ENCODE peak calls at places on chromosomes 3 and 15, in nine cellular contexts. B is tibial nerve, E is fibroblast of lung, U is GM12878, M is PC-3, Q is transverse colon, I is Peyer's patch, V is cardiac muscle cell, A is right lobe of liver. F is an unnamed sample. For H3K27me3, the result is how much of the 10 kb centered on the place peaks cover.

GRCh38 chr15:92840149-92840548 is 60.0 kb upstream of the CHD2 start:
- DNase-seq in Q (no peak), M (peak), U (no peak), V (no peak), I (no peak), B (no peak), E (no peak), A (no peak), F (no peak)

GRCh38 chr15:42036991-42037390 is 16.1 kb upstream of the PLA2G4E start:
- DNase-seq in M (no peak), B (no peak), Q (no peak), U (no peak), I (no peak), E (no peak), V (no peak), A (no peak), F (no peak)

GRCh38 chr3:14263317-14264005 is 84.8 kb downstream of the LSM3 start:
- DNase-seq in U (no peak), I (no peak), M (no peak), B (no peak), E (no peak), Q (no peak), A (no peak), V (no peak), F (peak)

GRCh38 chr15:83092309-83092976 is 15.0 kb upstream of the TM6SF1 start:
- DNase-seq in I (peak), V (peak), A (no peak), M (peak), B (no peak), Q (peak), U (no peak), E (peak), F (no peak)

GRCh38 chr3:56939759-56940323 is 120.6 kb upstream of the SPATA12 start:
- DNase-seq in M (no peak), V (no peak), Q (no peak), E (no peak), B (no peak), I (no peak), U (no peak), A (no peak), F (no peak)

GRCh38 chr15:41401904-41402267 is 410 bp downstream of the NDUFAF1 start:
- DNase-seq in I (no peak), V (no peak), B (no peak), Q (no peak), U (no peak), E (no peak), M (no peak), A (no peak), F (no peak)

GRCh38 chr3:190519886-190520285 is 6.0 kb downstream of the IL1RAP start:
- DNase-seq in B (no peak), E (peak), A (no peak), V (no peak), M (peak), Q (no peak), I (no peak), U (no peak), F (no peak)

GRCh38 chr3:14117468-14118399 is 6.9 kb downstream of the CHCHD4 start:
- DNase-seq in U (no peak), E (no peak), I (no peak), A (no peak), M (no peak), Q (no peak), B (no peak), V (no peak), F (no peak)

GRCh38 chr3:124467980-124468902 is 262.0 kb upstream of the UMPS start:
- DNase-seq in A (peak), Q (peak), V (peak), U (no peak), M (peak), E (peak), I (no peak), B (no peak), F (no peak)

GRCh38 chr3:3618624-3619023 is 180.6 kb upstream of the LRRN1 start:
- DNase-seq in B (no peak), U (no peak), M (no peak), Q (no peak), A (no peak), I (no peak), E (peak), V (no peak), F (no peak)

GRCh38 chr3:128496602-128497304 is 3.8 kb upstream of the GATA2 start:
- DNase-seq in B (no peak), A (peak), U (no peak), M (no peak), E (peak), V (peak), I (no peak), Q (no peak), F (no peak)

GRCh38 chr15:72179950-72180581 is 17.5 kb downstream of the GRAMD2A start:
- DNase-seq in M (no peak), A (no peak), I (no peak), E (no peak), B (peak), V (peak), U (no peak), Q (no peak), F (no peak)

GRCh38 chr15:49301562-49301961 is 121.5 kb upstream of the FGF7 start:
- DNase-seq in Q (no peak), M (peak), I (no peak), V (peak), B (no peak), E (peak), U (no peak), A (no peak), F (no peak)

GRCh38 chr3:28745904-28746617 is 397.4 kb upstream of the AZI2 start:
- DNase-seq in E (peak), U (no peak), I (no peak), V (peak), B (no peak), Q (no peak), M (no peak), A (no peak), F (no peak)

GRCh38 chr3:50630916-50631315 is 14.0 kb downstream of the MAPKAPK3 start:
- DNase-seq in M (peak), V (no peak), I (no peak), A (no peak), U (no peak), Q (no peak), B (no peak), E (peak), F (no peak)

GRCh38 chr3:21995079-21995607 is 244.1 kb upstream of the ZNF385D start:
- DNase-seq in E (no peak), I (no peak), M (no peak), V (no peak), U (no peak), Q (no peak), B (no peak), A (no peak), F (no peak)

GRCh38 chr15:48336940-48337339 is 5.7 kb downstream of the DUT start:
- DNase-seq in U (no peak), B (no peak), I (no peak), E (peak), A (no peak), M (peak), V (peak), Q (no peak), F (no peak)

GRCh38 chr3:65170357-65171090 is 482.7 kb upstream of the ADAMTS9 start:
- DNase-seq in Q (peak), A (peak), I (peak), M (no peak), E (peak), B (peak), U (no peak), V (peak), F (peak)

GRCh38 chr3:76043746-76044145 is 258.4 kb upstream of the ZNF717 start:
- DNase-seq in V (no peak), Q (no peak), B (no peak), M (no peak), I (no peak), U (no peak), A (no peak), E (no peak), F (no peak)

GRCh38 chr15:88663216-88663615 is 24.4 kb downstream of the ISG20 start:
- DNase-seq in Q (no peak), B (no peak), V (peak), E (peak), I (no peak), M (peak), U (no peak), A (no peak), F (peak)

GRCh38 chr15:39362832-39363561 is 217.9 kb upstream of the THBS1 start:
- DNase-seq in E (peak), B (no peak), U (no peak), M (no peak), I (no peak), A (no peak), V (peak), Q (no peak), F (no peak)

GRCh38 chr15:52100807-52101206 is 11.8 kb downstream of the BCL2L10 start:
- DNase-seq in Q (peak), U (peak), M (peak), E (peak), I (peak), V (peak), B (peak), A (peak), F (peak)

GRCh38 chr3:58237238-58237939 is at the start of gene ABHD6:
- DNase-seq in Q (peak), V (peak), B (peak), E (peak), I (peak), A (peak), U (no peak), M (peak), F (peak)

GRCh38 chr3:154040283-154040682 is 80.9 kb upstream of the ARHGEF26 start:
- DNase-seq in U (no peak), A (no peak), E (no peak), Q (no peak), V (peak), M (peak), B (no peak), I (no peak), F (no peak)

GRCh38 chr3:197670361-197670760 is 66.3 kb downstream of the RUBCN start:
- DNase-seq in V (no peak), A (no peak), U (no peak), Q (no peak), B (no peak), E (no peak), M (no peak), I (no peak), F (no peak)

GRCh38 chr15:96002890-96003859 is 327.3 kb upstream of the NR2F2 start:
- DNase-seq in B (no peak), E (no peak), Q (no peak), M (no peak), A (no peak), V (no peak), I (no peak), U (no peak), F (no peak)
- H3K27me3 ChIP-seq in B (under half), E (under half), Q (under half), M (under half), A (under half), V (under half), I (under half), U (under half), F (under half)

GRCh38 chr3:46068526-46068925 is 41.2 kb upstream of the XCR1 start:
- DNase-seq in V (no peak), Q (no peak), I (no peak), M (no peak), U (no peak), B (no peak), A (no peak), E (no peak), F (no peak)

GRCh38 chr3:46067401-46067800 is 40.1 kb upstream of the XCR1 start:
- DNase-seq in U (no peak), M (no peak), Q (no peak), I (no peak), E (no peak), B (no peak), A (no peak), V (no peak), F (no peak)

GRCh38 chr3:46065751-46066256 is 38.5 kb upstream of the XCR1 start:
- DNase-seq in A (no peak), I (no peak), E (no peak), V (no peak), Q (no peak), B (no peak), U (no peak), M (no peak), F (no peak)

GRCh38 chr3:46062679-46063078 is 35.4 kb upstream of the XCR1 start:
- DNase-seq in Q (no peak), I (no peak), M (no peak), U (no peak), A (no peak), E (peak), B (no peak), V (no peak), F (no peak)

DNA sequence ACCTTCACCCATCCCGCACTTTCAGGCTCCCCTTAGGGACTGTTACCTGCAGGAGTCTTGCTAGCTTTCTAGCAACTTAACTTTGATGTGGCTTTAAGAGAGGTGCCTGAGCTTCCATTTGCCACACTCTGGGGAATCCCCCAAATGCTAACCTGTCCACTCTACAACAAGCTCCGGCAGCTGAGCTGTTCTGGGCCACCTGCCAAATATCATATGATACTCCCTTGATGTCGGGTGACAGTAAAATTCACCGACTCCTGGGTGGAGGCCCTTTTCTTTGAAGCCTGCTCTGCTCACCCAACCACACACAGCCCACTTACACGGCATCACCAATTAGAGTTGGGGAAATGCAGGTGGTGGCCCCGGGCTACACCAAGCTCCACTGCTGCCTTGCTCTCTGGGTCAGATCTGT is 38.0 kb upstream of the XCR1 start:
- DNase-seq in I (peak), B (no peak), M (peak), A (no peak), Q (peak), E (no peak), U (peak), V (no peak), F (peak)
- H3K27me3 ChIP-seq in I (under half), B (under half), M (under half), A (under half), Q (under half), E (under half), U (under half), V (under half), F (under half)

DNA sequence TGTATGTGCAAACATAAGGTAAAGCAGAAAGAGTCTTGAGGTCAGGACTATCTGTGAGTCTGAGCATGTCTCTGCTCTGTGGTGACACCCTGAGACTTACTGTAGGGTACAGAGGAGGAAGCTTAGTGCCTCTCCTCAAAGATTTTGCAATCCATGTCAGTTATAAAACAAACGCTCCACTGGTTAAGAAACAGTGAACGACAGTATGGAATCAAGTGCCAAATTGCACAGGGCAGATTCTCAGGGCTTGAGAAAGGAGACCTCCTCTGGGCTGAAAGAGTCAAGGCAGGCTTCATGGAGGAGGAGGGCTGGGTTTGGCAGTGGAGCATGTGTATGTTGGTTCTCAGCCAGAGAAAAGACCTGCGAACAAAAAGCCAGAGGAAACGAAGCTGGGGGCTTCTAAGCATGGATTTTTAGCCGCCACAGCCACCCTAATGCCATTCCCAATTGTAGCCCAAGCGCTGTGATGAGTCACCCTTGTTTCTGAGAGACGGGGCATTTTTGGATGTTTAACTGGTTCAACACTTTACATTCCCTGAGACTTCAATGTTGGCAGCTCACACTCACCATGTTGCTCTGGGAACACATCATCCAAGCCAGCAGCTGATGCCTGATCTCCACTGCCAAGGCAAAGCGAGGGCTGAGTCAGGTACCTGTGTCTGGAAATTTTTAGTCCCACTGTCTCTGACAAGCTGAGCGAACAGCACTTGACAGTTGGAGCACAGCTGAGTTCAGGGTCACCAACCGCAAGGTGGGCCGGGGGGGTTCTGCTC is 3.4 kb upstream of the DGKG start:
- DNase-seq in I (no peak), E (peak), B (no peak), V (no peak), A (no peak), U (no peak), Q (no peak), M (peak), F (peak)
- H3K27me3 ChIP-seq in I (under half), E (under half), B (under half), V (under half), A (under half), U (under half), Q (under half), M (half or more), F (under half)

GRCh38 chr15:68389936-68390790 is 41.8 kb downstream of the ITGA11 start:
- DNase-seq in B (no peak), Q (no peak), V (peak), E (peak), M (peak), U (peak), A (peak), I (no peak), F (no peak)
- H3K27me3 ChIP-seq in B (under half), Q (under half), V (under half), E (under half), M (under half), U (under half), A (under half), I (under half), F (under half)

DNA sequence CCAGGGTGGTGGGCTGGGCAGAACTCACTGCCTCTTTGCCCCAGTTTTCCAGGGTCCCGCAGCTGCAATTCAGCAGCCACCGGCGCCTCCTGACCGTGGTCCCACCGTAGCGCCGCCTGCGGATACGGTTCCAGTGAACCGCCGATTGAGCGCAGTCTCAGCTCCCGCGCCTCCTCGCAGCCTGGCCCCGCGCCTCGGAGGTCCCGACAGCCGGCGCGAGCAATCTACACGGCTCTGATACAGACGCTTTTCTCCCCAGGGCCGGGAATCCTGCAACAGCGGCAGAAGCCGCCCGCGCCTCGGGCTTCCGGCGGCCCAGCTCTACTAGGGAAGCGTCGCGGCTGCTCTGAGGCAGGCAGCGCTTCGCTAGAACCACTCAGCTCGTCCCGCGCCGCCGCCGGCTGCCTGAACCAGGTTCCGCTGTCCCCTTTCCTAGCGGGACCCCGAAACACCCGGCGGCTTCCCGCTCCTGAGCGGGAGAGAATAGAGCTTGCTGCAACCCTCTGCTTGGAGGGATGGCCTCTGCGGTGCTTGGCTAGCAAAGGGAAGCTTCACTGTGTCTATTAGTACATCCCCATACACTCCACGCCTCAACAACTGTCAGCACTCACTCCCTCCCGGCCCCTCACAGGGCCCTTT is 3.1 kb downstream of the FOXL2NB start:
- DNase-seq in A (no peak), E (peak), U (no peak), Q (no peak), B (no peak), I (no peak), M (no peak), V (peak), F (peak)
- H3K27me3 ChIP-seq in A (under half), E (half or more), U (under half), Q (half or more), B (under half), I (under half), M (under half), V (half or more), F (under half)

GRCh38 chr3:127305499-127305898 is 17.7 kb upstream of the PRR20G start:
- DNase-seq in E (no peak), I (no peak), Q (no peak), B (no peak), A (no peak), U (no peak), M (no peak), V (no peak), F (no peak)

GRCh38 chr3:127304121-127304744 is 16.4 kb upstream of the PRR20G start:
- DNase-seq in I (no peak), V (no peak), U (no peak), B (no peak), E (no peak), Q (peak), M (peak), A (no peak), F (no peak)

GRCh38 chr3:127307918-127308317 is 20.1 kb upstream of the PRR20G start:
- DNase-seq in B (no peak), A (no peak), E (no peak), U (no peak), M (no peak), Q (no peak), I (no peak), V (no peak), F (no peak)

GRCh38 chr3:127306361-127307112 is 18.7 kb upstream of the PRR20G start:
- DNase-seq in I (no peak), V (no peak), A (no peak), M (no peak), U (no peak), Q (no peak), B (no peak), E (no peak), F (no peak)

DNA sequence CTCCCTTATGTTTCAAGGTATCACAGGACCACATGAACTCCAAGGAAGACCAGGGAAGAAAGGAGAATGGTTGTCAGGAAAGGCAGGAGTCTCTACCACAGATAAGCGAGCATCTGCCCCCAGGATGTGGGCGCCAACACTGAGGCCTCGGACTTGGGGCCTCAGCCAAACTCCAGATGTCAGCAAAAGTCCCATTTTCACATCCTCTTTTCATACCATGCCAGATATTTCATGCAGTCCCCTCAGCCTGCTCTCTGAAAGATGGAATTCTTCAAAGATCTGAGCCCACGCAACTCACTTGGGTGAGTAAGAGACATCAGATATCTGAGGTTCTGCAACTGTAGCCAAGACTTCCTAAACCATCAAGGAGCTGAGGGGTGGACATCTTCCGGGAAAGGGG is 19.6 kb upstream of the PRR20G start:
- DNase-seq in E (no peak), U (peak), I (no peak), A (no peak), Q (no peak), M (no peak), V (no peak), B (no peak), F (no peak)
- H3K27me3 ChIP-seq in E (under half), U (under half), I (under half), A (under half), Q (under half), M (under half), V (under half), B (under half), F (under half)

GRCh38 chr3:187665764-187666402 is 4.3 kb downstream of the SST start:
- DNase-seq in M (no peak), U (no peak), I (no peak), V (no peak), E (no peak), A (no peak), B (no peak), Q (no peak), F (no peak)
- H3K27me3 ChIP-seq in M (half or more), U (under half), I (under half), V (under half), E (under half), A (under half), B (under half), Q (under half), F (under half)

DNA sequence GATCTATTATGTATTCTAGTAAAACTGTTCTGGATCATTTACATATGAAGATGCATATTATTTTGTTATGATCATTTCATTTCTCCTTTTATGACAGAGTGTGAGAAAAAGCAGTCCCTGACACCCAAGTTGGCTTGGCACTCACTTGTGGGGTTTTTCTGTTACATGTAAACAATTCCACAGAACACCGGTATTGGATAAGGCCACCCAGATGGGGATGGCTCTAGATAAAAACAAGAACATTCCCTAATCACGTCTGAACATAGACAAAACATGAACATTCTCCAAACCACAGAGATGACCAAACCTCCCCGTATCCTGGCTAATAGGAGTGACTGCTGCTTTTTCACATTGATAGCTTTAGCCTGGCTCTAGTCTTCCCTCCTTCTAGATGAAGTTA is 72.1 kb upstream of the EPHB3 start:
- DNase-seq in A (no peak), M (no peak), Q (no peak), I (no peak), V (peak), B (no peak), U (no peak), E (no peak), F (no peak)
- H3K27me3 ChIP-seq in A (under half), M (half or more), Q (half or more), I (under half), V (half or more), B (under half), U (under half), E (half or more), F (under half)

F was measured in aorta.